ENCODE peak calls at places on chromosomes 7 and 10, in nine cellular contexts. L, M, P, K, D, Q, H, V and E are unnamed samples. For H3K36me3, the result is how much of the 10 kb centered on the place peaks cover.

GRCh38 chr10:77919713-77920108 is 6.8 kb downstream of the DLG5 start:
- DNase-seq in L (no peak), M (no peak), P (no peak), K (no peak), D (peak), Q (no peak), H (no peak), V (no peak), E (peak)

GRCh38 chr7:64313740-64314491 is at the start of gene ZNF736:
- DNase-seq in L (peak), M (peak), P (peak), K (peak), D (peak), Q (peak), H (peak), V (peak), E (peak)

GRCh38 chr7:39507866-39508551 is 58.2 kb upstream of the YAE1 start:
- DNase-seq in L (no peak), M (no peak), P (no peak), K (no peak), D (no peak), Q (no peak), H (no peak), V (no peak), E (no peak)

GRCh38 chr10:70440296-70441160 is 953 bp downstream of the NODAL start:
- DNase-seq in L (no peak), M (no peak), P (no peak), K (no peak), D (peak), Q (no peak), H (no peak), V (no peak), E (no peak)

GRCh38 chr7:142319970-142320369 is 62.1 kb upstream of the PRSS58 start:
- DNase-seq in L (no peak), M (no peak), P (no peak), K (no peak), D (no peak), Q (peak), H (no peak), V (no peak), E (no peak)

GRCh38 chr10:16817125-16818019 is at the start of gene RSU1:
- DNase-seq in L (peak), M (peak), P (peak), K (peak), D (peak), Q (peak), H (peak), V (peak), E (peak)

GRCh38 chr7:133931053-133931452 is 196.1 kb upstream of the LRGUK start:
- DNase-seq in L (no peak), M (no peak), P (no peak), K (no peak), D (no peak), Q (no peak), H (no peak), V (no peak), E (no peak)

GRCh38 chr10:86957471-86958108 is at the start of gene MMRN2:
- DNase-seq in L (peak), M (no peak), P (no peak), K (no peak), D (no peak), Q (no peak), H (no peak), V (no peak), E (no peak)

GRCh38 chr7:69696686-69697685 is 98.7 kb downstream of the AUTS2 start:
- DNase-seq in L (no peak), M (no peak), P (no peak), K (no peak), D (no peak), Q (no peak), H (no peak), V (no peak), E (no peak)

GRCh38 chr7:105678811-105679495 is 97.7 kb upstream of the EFCAB10 start:
- DNase-seq in L (peak), M (peak), P (peak), K (peak), D (no peak), Q (no peak), H (peak), V (peak), E (no peak)

GRCh38 chr7:158372400-158373302 is 215.0 kb downstream of the PTPRN2 start:
- DNase-seq in L (no peak), M (no peak), P (no peak), K (no peak), D (no peak), Q (no peak), H (no peak), V (no peak), E (no peak)

GRCh38 chr7:80623465-80624252 is 14.8 kb upstream of the CD36 start:
- DNase-seq in L (peak), M (no peak), P (no peak), K (no peak), D (peak), Q (no peak), H (no peak), V (no peak), E (no peak)

GRCh38 chr10:61992059-61992460 is 90.6 kb downstream of the ARID5B start:
- DNase-seq in L (peak), M (no peak), P (no peak), K (peak), D (peak), Q (no peak), H (no peak), V (no peak), E (no peak)

GRCh38 chr7:72020301-72020700 is 391.8 kb downstream of the CALN1 start:
- DNase-seq in L (no peak), M (no peak), P (no peak), K (no peak), D (no peak), Q (no peak), H (no peak), V (no peak), E (no peak)

GRCh38 chr10:23364378-23364777 is 19.8 kb upstream of the C10orf67 start:
- DNase-seq in L (no peak), M (no peak), P (no peak), K (no peak), D (no peak), Q (no peak), H (no peak), V (no peak), E (no peak)

GRCh38 chr10:112215342-112215774 is 31.8 kb upstream of the GPAM start:
- DNase-seq in L (no peak), M (no peak), P (no peak), K (peak), D (no peak), Q (no peak), H (no peak), V (no peak), E (no peak)

GRCh38 chr7:146768941-146769340 is 652.3 kb downstream of the CNTNAP2 start:
- DNase-seq in L (no peak), M (no peak), P (no peak), K (no peak), D (no peak), Q (no peak), H (no peak), V (no peak), E (no peak)

GRCh38 chr10:62352356-62352963 is 21.7 kb upstream of the ZNF365 start:
- DNase-seq in L (no peak), M (no peak), P (no peak), K (no peak), D (no peak), Q (no peak), H (no peak), V (no peak), E (no peak)

GRCh38 chr10:96367470-96367869 is 8.7 kb upstream of the OPALIN start:
- DNase-seq in L (peak), M (no peak), P (no peak), K (no peak), D (no peak), Q (no peak), H (no peak), V (no peak), E (no peak)

GRCh38 chr7:36119005-36119711 is 33.9 kb upstream of the EEPD1 start:
- DNase-seq in L (peak), M (no peak), P (no peak), K (peak), D (peak), Q (no peak), H (no peak), V (no peak), E (peak)

GRCh38 chr7:141189231-141189630 is 115.4 kb downstream of the TMEM178B start:
- DNase-seq in L (no peak), M (no peak), P (no peak), K (no peak), D (no peak), Q (no peak), H (no peak), V (no peak), E (no peak)

GRCh38 chr7:47884675-47885074 is 63.6 kb downstream of the PKD1L1 start:
- DNase-seq in L (no peak), M (no peak), P (no peak), K (no peak), D (no peak), Q (no peak), H (no peak), V (no peak), E (no peak)

GRCh38 chr7:73717025-73717807 is 2.3 kb downstream of the STX1A start:
- DNase-seq in L (no peak), M (no peak), P (no peak), K (no peak), D (no peak), Q (no peak), H (peak), V (no peak), E (no peak)

GRCh38 chr7:46970486-46970885 is 611.4 kb downstream of the TNS3 start:
- DNase-seq in L (no peak), M (no peak), P (no peak), K (no peak), D (no peak), Q (no peak), H (no peak), V (no peak), E (no peak)

GRCh38 chr10:59628965-59629364 is 80.7 kb downstream of the SLC16A9 start:
- DNase-seq in L (no peak), M (no peak), P (no peak), K (no peak), D (no peak), Q (no peak), H (no peak), V (no peak), E (no peak)

GRCh38 chr7:19707240-19707639 is 1.6 kb downstream of the POLR1F start:
- DNase-seq in L (no peak), M (no peak), P (no peak), K (no peak), D (peak), Q (no peak), H (no peak), V (no peak), E (no peak)

GRCh38 chr7:27868117-27868516 is 128.2 kb downstream of the TAX1BP1 start:
- DNase-seq in L (no peak), M (no peak), P (no peak), K (no peak), D (no peak), Q (no peak), H (no peak), V (no peak), E (no peak)

GRCh38 chr7:25083201-25083600 is 41.9 kb downstream of the CYCS start:
- DNase-seq in L (no peak), M (no peak), P (no peak), K (no peak), D (no peak), Q (no peak), H (no peak), V (no peak), E (no peak)

GRCh38 chr10:7481382-7481765 is 70.5 kb upstream of the SFMBT2 start:
- DNase-seq in L (no peak), M (no peak), P (no peak), K (no peak), D (no peak), Q (no peak), H (no peak), V (no peak), E (no peak)

GRCh38 chr10:1645896-1646295 is 91.4 kb downstream of the ADARB2 start:
- DNase-seq in L (no peak), M (no peak), P (no peak), K (no peak), D (no peak), Q (no peak), H (peak), V (no peak), E (no peak)

GRCh38 chr7:3105856-3106255 is 62.2 kb upstream of the CARD11 start:
- DNase-seq in L (no peak), M (peak), P (no peak), K (no peak), D (no peak), Q (no peak), H (no peak), V (no peak), E (no peak)

DNA sequence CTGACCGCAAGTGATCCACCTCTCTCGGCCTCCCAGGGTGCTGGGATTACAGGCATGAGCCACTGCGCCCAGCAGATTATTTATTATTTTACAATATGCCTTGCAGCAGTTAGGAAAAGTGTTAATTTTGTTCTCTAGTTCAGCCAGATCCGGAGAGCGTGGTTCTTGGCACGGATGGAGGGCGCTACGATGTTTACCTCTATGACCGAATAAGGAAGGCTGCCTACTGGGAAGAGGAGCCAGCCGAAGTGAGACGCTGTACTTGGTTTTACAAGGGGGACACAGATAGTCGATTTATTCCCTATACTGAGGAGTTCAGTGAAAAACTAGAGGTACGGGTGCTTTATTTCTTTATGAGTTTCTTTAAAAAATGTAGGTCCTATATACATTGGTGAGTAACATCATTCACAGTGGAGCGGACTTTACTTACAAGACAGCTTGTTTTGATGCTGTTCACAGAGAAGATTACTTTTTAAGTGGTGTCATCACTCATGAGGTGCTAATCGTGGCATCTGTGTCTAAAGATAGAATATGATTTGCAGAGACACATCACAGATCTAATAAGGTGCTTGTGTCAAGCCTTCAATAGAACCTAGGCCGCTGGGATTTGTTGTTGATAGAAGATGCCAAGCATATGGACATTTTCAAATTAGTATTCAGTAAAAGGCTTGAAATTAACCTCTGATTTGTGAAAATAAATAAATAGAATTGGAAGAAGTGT is 11.6 kb downstream of the SEC23IP start:
- DNase-seq in L (no peak), M (no peak), P (no peak), K (peak), D (no peak), Q (no peak), H (no peak), V (no peak), E (no peak)
- H3K36me3 ChIP-seq in L (under half), M (under half), P (half or more), K (half or more), D (half or more), Q (under half), H (under half), V (half or more), E (half or more)

GRCh38 chr7:153510674-153511073 is 541.5 kb upstream of the DPP6 start:
- DNase-seq in L (no peak), M (no peak), P (no peak), K (no peak), D (no peak), Q (no peak), H (no peak), V (no peak), E (no peak)

GRCh38 chr7:153518201-153518984 is 533.8 kb upstream of the DPP6 start:
- DNase-seq in L (no peak), M (no peak), P (no peak), K (no peak), D (no peak), Q (no peak), H (no peak), V (no peak), E (no peak)

GRCh38 chr7:153509763-153510162 is 542.4 kb upstream of the DPP6 start:
- DNase-seq in L (no peak), M (no peak), P (no peak), K (no peak), D (no peak), Q (no peak), H (no peak), V (no peak), E (no peak)

GRCh38 chr7:153515359-153515758 is 536.8 kb upstream of the DPP6 start:
- DNase-seq in L (no peak), M (no peak), P (no peak), K (no peak), D (no peak), Q (no peak), H (no peak), V (no peak), E (no peak)

GRCh38 chr7:153514006-153514405 is 538.2 kb upstream of the DPP6 start:
- DNase-seq in L (no peak), M (no peak), P (no peak), K (no peak), D (no peak), Q (no peak), H (no peak), V (no peak), E (no peak)
- H3K36me3 ChIP-seq in L (under half), M (under half), P (under half), K (under half), D (under half), Q (under half), H (under half), V (under half), E (under half)

DNA sequence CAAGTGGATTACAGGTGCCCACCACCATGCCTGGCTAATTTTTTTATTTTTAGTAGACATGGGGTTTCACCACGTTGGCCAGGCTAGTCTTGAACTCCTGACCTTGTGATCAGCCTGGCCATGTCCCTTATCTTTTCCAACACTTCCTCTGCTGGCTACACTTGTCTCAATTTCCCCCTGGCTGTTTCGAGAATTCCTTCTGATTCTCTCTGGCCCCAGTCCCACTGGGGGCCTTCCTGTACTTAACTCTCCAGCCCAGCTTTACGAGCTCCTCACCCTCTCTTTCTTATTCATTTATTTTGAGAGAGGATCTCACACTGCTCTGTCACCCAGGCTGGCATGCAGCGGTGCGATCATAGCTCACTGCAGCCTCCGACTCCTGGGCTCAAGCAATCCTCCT is 8.5 kb downstream of the EPHB4 start:
- DNase-seq in L (no peak), M (no peak), P (no peak), K (no peak), D (no peak), Q (no peak), H (no peak), V (no peak), E (no peak)
- H3K36me3 ChIP-seq in L (under half), M (under half), P (half or more), K (half or more), D (under half), Q (under half), H (under half), V (under half), E (half or more)

GRCh38 chr7:135192914-135193536 is 18.3 kb downstream of the WDR91 start:
- DNase-seq in L (no peak), M (no peak), P (no peak), K (peak), D (no peak), Q (no peak), H (no peak), V (no peak), E (no peak)
- H3K36me3 ChIP-seq in L (under half), M (under half), P (half or more), K (half or more), D (half or more), Q (under half), H (under half), V (half or more), E (half or more)

DNA sequence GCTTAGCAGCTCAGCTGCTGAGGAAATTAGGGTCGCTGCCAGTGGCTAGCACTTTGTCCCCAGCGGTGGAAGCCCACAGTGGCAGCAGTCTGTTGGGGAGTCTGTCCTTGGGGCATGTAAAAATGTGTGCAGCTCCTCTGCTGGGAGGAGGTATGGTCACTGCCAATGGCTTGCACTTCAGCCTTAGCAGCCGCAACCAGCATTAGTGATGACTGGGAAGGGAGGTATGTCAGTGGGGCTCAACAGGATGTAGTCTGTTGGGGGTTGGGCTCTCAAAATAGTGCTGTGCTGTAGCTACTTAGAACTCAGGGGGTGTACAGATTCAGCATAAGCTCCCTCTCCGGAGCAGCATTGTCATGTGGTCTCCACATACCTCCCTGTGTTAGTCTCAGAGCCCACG is 189.9 kb downstream of the ZEB1 start:
- DNase-seq in L (no peak), M (no peak), P (no peak), K (no peak), D (no peak), Q (no peak), H (no peak), V (no peak), E (no peak)
- H3K36me3 ChIP-seq in L (under half), M (under half), P (half or more), K (under half), D (half or more), Q (under half), H (under half), V (half or more), E (half or more)

DNA sequence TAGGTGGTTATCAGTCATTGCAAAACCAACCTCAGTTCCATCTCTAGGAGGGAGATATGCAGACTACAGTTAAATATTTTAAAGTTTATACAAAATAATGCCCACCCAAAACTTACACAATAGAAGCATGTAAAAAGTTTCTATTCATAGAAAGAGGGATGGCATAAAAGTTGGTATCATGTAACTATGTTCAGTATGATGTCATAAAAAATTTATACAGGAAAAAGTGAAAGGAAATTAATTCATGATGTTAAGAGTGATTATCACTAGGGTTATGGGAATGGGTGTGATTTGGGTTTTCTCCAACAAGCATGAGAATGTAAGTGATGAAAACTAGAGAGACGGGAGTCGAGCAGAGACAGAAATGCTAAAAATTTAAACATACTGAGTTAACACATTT is 52.8 kb downstream of the GDI2 start:
- DNase-seq in L (no peak), M (no peak), P (no peak), K (no peak), D (no peak), Q (no peak), H (no peak), V (no peak), E (no peak)
- H3K36me3 ChIP-seq in L (under half), M (under half), P (half or more), K (half or more), D (half or more), Q (half or more), H (under half), V (half or more), E (half or more)

GRCh38 chr7:65379318-65379717 is 5.7 kb downstream of the ZNF92 start:
- DNase-seq in L (no peak), M (no peak), P (no peak), K (no peak), D (no peak), Q (no peak), H (no peak), V (no peak), E (no peak)

GRCh38 chr7:65382452-65382851 is 8.8 kb downstream of the ZNF92 start:
- DNase-seq in L (no peak), M (no peak), P (no peak), K (no peak), D (no peak), Q (no peak), H (no peak), V (no peak), E (no peak)

GRCh38 chr7:65381742-65382141 is 8.1 kb downstream of the ZNF92 start:
- DNase-seq in L (no peak), M (no peak), P (no peak), K (no peak), D (no peak), Q (no peak), H (no peak), V (no peak), E (no peak)
- H3K36me3 ChIP-seq in L (under half), M (under half), P (under half), K (under half), D (under half), Q (under half), H (under half), V (under half), E (under half)